ENCODE peak calls at places on chromosomes 16 and 17, in four cellular contexts. F is astrocyte of the cerebellum, D is dorsolateral prefrontal cortex, B is A673. T is an unnamed sample.

GRCh38 chr17:46044286-46044928 is 45.4 kb downstream of the STH start:
- DNase-seq in F (peak; percentile 94), D (peak; percentile 62), B (peak; percentile 81), T (peak; percentile 77)

GRCh38 chr16:15404792-15405191 is 9.2 kb downstream of the MPV17L start:
- DNase-seq in F (no peak), D (no peak), B (no peak), T (no peak)

GRCh38 chr17:77778636-77779524 is 179.6 kb upstream of the TNRC6C start:
- DNase-seq in F (no peak), D (peak; percentile 88), B (peak; percentile 46), T (no peak)

GRCh38 chr17:66533572-66533971 is 231.2 kb downstream of the PRKCA start:
- DNase-seq in F (peak; percentile 59), D (no peak), B (peak; percentile 39), T (no peak)

GRCh38 chr16:15502041-15502725 is 67.8 kb downstream of the BMERB1 start:
- DNase-seq in F (peak; percentile 92), D (peak; percentile 18), B (peak; percentile 93), T (no peak)

GRCh38 chr17:29241015-29241963 is 5.4 kb upstream of the CRYBA1 start:
- DNase-seq in F (peak; percentile 94), D (peak; percentile 54), B (peak; percentile 90), T (peak; percentile 93)

GRCh38 chr16:50153648-50154368 is 702 bp downstream of the TENT4B start:
- DNase-seq in F (no peak), D (peak; percentile 27), B (no peak), T (no peak)

GRCh38 chr16:81636298-81636960 is 142.7 kb upstream of the PLCG2 start:
- DNase-seq in F (no peak), D (no peak), B (peak; percentile 32), T (no peak)

GRCh38 chr16:19095699-19096098 is 18.1 kb upstream of the ITPRIPL2 start:
- DNase-seq in F (no peak), D (no peak), B (no peak), T (no peak)

GRCh38 chr17:66018786-66019185 is 173.1 kb downstream of the CEP112 start:
- DNase-seq in F (no peak), D (no peak), B (no peak), T (no peak)

GRCh38 chr17:17021194-17021863 is 20.9 kb upstream of the MPRIP start:
- DNase-seq in F (no peak), D (peak; percentile 61), B (peak; percentile 87), T (no peak)

GRCh38 chr17:74135391-74136167 is 67.9 kb upstream of the RPL38 start:
- DNase-seq in F (no peak), D (no peak), B (no peak), T (no peak)

GRCh38 chr16:19135896-19136438 is 22.2 kb downstream of the ITPRIPL2 start:
- DNase-seq in F (no peak), D (no peak), B (no peak), T (no peak)

GRCh38 chr16:22008215-22009142 is 568 bp downstream of the MOSMO start:
- DNase-seq in F (no peak), D (peak; percentile 17), B (no peak), T (no peak)

GRCh38 chr16:18792836-18793433 is 2.8 kb upstream of the RPS15A start:
- DNase-seq in F (no peak), D (no peak), B (no peak), T (no peak)

DNA sequence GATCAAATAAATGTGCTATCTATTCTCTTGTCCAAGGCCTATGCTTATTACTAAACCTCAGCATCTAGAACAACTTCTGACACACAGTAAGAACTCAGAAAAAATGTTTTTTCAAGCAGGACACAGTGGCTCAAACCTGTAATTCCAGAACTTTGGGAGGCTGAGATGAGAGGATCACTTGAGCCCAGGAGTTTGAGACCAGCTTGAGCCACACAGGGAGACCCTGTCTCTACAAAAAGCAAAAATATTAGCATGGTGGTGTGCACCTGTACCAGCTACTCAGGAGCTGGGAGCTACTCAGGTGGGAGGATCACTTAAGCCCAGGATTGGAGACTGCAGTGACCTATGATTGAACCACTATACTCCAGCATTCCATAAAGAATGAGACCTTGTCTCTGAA is 32.5 kb downstream of the USP32 start:
- DNase-seq in F (no peak), D (no peak), B (no peak), T (no peak)
- TF ChIP-seq CTCF in F (no peak), D (no peak), B (no peak), T (no peak)

DNA sequence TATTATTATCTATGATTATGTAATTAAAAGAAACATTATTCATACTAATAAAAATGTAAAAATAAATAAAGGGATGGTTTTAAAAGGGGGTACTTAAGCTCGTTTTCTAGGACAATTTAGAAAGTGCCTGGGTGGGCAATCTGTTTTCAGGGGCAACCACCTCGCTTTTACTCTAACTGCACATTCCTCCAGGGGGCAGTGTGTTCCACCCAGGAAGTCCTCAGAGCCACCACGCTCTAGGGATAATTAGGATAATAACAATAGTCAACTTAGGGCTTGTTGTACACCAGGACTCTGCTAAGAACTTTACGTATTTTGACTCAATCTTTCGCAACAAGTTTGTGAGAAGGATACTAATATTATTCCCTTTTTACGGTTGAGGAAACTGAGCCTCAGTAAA is 396.7 kb upstream of the MAF start:
- DNase-seq in F (no peak), D (no peak), B (peak; percentile 30), T (no peak)
- TF ChIP-seq CTCF in F (peak; percentile 44), D (peak; percentile 31), B (peak; percentile 54), T (peak; percentile 68)

DNA sequence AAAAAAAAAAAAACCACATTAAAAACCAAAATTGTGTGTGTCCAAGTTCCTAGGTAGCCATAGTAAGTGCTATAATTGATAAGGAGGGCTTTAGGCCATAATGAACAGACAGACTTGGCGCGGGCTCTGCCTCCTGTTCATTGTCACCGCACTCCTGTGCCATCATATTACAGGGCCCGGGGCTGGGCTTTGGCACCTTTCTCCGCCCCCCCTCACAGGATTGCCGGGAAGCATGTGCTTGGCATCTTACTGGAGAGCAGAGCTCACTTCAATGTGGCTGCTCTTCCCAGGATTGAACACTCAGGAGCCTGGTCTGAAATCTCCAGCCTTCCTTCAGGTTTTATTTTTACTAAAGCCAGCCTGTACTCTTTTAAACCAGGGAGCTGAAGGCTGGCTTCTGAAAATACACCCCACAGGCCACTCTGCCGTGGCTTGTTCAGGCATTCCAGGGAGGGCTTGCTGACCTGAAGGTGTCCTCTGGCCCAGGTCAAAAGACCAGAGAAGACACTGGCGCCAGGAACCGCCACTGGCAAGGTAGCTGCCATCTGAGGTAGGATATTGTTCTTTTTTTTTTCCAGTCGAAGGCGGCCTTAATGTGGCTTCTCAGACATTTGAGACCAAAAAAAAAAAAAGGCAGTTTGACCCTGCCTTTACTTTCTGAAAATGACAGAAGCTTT is 39.3 kb downstream of the DHRS7B start:
- DNase-seq in F (no peak), D (no peak), B (no peak), T (no peak)
- TF ChIP-seq CTCF in F (no peak), D (no peak), B (no peak), T (no peak)

GRCh38 chr16:74650966-74651567 is 15.6 kb downstream of the RFWD3 start:
- DNase-seq in F (no peak), D (no peak), B (peak; percentile 40), T (no peak)
- TF ChIP-seq CTCF in F (peak; percentile 56), D (peak; percentile 49), B (peak; percentile 76), T (peak; percentile 59)

DNA sequence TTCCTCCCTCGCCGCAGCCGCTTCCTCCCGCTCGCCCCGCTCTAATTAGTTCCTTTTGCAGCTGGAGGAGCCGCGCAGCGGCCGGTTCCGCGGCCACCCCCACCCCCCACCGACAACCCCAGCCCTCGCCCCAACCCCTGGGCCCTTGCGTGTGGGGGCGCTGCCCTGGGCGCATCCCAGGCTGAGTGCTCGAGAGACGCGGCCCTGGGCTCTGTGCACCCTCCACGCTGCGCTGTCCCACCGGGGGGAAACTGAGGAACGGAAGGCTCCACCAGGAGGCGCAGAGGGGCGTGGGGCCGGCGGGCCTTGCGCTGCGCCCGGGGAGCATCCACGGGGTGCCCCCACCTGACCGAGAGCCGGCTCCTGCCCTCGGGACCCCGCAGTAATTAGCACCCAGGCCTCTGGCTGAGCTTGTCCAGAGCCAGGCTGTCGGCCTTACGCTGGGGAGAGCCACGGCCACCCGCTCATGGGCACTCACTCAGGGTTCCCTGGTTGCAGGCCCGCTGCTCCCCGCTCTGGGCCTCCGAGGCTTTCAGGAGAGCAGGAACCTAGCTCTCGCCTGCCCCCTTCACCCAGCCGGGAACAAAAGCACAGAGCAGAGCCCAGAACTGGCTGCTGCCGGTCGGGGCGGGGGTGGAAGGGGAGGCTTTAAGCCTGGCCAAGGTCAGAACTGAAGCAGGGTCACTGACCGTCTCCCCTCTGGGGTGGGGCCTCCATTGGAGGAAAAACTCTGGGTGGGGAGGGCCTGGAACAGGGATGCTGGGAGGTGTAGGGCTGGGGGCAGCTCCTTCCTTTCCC is 12.1 kb downstream of the GLIS2 start:
- DNase-seq in F (no peak), D (peak; percentile 83), B (peak; percentile 70), T (no peak)
- TF ChIP-seq CTCF in F (peak; percentile 69), D (peak; percentile 65), B (peak; percentile 50), T (peak; percentile 60)

GRCh38 chr16:7004266-7004665 is 328.4 kb upstream of the RBFOX1 start:
- DNase-seq in F (no peak), D (no peak), B (no peak), T (no peak)
- TF ChIP-seq CTCF in F (no peak), D (no peak), B (no peak), T (no peak)

GRCh38 chr17:80477647-80478478 is 1.5 kb upstream of the NPTX1 start:
- DNase-seq in F (no peak), D (peak; percentile 76), B (peak; percentile 68), T (no peak)
- TF ChIP-seq CTCF in F (peak; percentile 59), D (peak; percentile 54), B (peak; percentile 53), T (peak; percentile 49)

GRCh38 chr17:10798910-10799309 is 5.0 kb downstream of the TMEM238L start:
- DNase-seq in F (no peak), D (no peak), B (no peak), T (no peak)
- TF ChIP-seq CTCF in F (no peak), D (no peak), B (no peak), T (no peak)

GRCh38 chr16:54657058-54657708 is 273.5 kb upstream of the IRX5 start:
- DNase-seq in F (peak; percentile 83), D (no peak), B (peak; percentile 26), T (peak; percentile 7)
- TF ChIP-seq CTCF in F (peak; percentile 4), D (no peak), B (no peak), T (no peak)

DNA sequence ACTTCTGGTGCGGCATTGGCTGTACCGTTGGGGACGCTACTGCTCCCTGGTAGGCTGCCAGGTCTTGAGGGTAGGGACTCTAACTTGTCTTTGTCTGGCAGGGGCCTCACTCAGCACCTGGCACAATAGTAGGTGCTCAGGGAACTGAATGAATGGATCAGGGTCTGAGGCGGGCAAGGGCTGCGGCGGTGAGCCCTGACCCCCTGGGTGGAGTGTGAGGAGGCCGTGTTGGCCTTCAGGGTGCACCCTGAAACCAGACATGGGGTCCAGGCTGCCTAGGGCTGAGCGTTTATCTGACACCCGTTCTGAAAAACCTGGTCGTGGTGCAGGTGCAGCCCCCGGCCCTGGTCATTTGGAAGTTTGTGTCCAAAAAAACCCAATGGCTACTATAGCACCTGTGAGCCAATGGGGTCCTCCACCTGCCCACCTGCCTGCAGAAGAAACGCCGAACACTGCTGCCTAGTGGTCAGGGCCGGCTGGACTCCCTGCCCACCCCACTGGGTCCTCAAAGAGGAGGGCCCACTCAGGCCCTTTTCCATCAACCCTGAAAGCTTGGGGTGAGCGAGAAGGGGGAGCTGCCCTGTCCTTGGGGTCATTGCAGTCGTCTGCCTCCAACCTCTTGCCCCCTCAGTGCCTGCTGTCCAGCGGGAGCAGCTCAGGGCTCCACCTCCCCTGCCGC is 4.9 kb upstream of the ATP6V0C start:
- DNase-seq in F (no peak), D (no peak), B (no peak), T (no peak)
- TF ChIP-seq CTCF in F (no peak), D (no peak), B (no peak), T (no peak)